ENCODE peak calls at places on chromosomes 1 and 21, in five cellular contexts. K is fibroblast of gingiva; X is dermis blood vessel endothelial cell; G is MCF 10A; O is stimulated activated CD4-positive, alpha-beta T cell treated with anti-CD3 and anti-CD28 coated beads, Interleukin-2, amount 100 ng/mL, for 48 hours. D is an unnamed sample.

GRCh38 chr1:224769987-224770693 is 154.0 kb downstream of the CNIH3 start:
- DNase-seq in X (no peak), K (peak), G (peak), O (no peak), D (no peak)

GRCh38 chr1:192877283-192877886 is 68.5 kb downstream of the RGS2 start:
- DNase-seq in X (no peak), G (peak), K (peak), O (no peak), D (no peak)

GRCh38 chr1:38628241-38628640 is 231.3 kb downstream of the RRAGC start:
- DNase-seq in K (no peak), O (no peak), X (no peak), G (no peak), D (no peak)

GRCh38 chr1:241507189-241507820 is 12.2 kb downstream of the FH start:
- DNase-seq in K (peak), X (peak), O (no peak), G (no peak), D (no peak)

GRCh38 chr21:36773111-36773510 is 74.2 kb downstream of the SIM2 start:
- DNase-seq in K (peak), G (peak), O (no peak), X (peak), D (no peak)

GRCh38 chr1:93716974-93717373 is 35.3 kb upstream of the BCAR3 start:
- DNase-seq in O (no peak), G (peak), K (no peak), X (peak), D (no peak)

GRCh38 chr1:169495050-169495740 is 9.5 kb upstream of the SLC19A2 start:
- DNase-seq in X (no peak), G (peak), O (no peak), K (no peak), D (no peak)

GRCh38 chr1:201740609-201741231 is 88.2 kb upstream of the IPO9 start:
- DNase-seq in X (no peak), G (peak), O (no peak), K (no peak), D (no peak)

GRCh38 chr1:215958836-215959235 is 391.7 kb downstream of the KCTD3 start:
- DNase-seq in K (no peak), G (no peak), X (no peak), O (no peak), D (no peak)

GRCh38 chr1:86778510-86779218 is 74.3 kb downstream of the SH3GLB1 start:
- DNase-seq in X (peak), K (no peak), G (peak), O (no peak), D (no peak)

GRCh38 chr1:30378991-30379581 is 344.3 kb downstream of the MATN1 start:
- DNase-seq in X (no peak), G (no peak), O (no peak), K (peak), D (no peak)

GRCh38 chr1:178802873-178803272 is 68.0 kb downstream of the ANGPTL1 start:
- DNase-seq in K (no peak), X (no peak), G (no peak), O (no peak), D (no peak)

GRCh38 chr1:150789396-150789795 is 18.7 kb downstream of the CTSK start:
- DNase-seq in X (no peak), O (no peak), K (no peak), G (no peak), D (no peak)

GRCh38 chr1:82646336-82646735 is 845.6 kb downstream of the ADGRL2 start:
- DNase-seq in O (no peak), K (no peak), X (no peak), G (no peak), D (no peak)

GRCh38 chr1:27519341-27520258 is 29.6 kb upstream of the WASF2 start:
- DNase-seq in X (no peak), O (no peak), K (no peak), G (no peak), D (no peak)

GRCh38 chr1:9253706-9254105 is 19.1 kb downstream of the H6PD start:
- DNase-seq in O (no peak), X (no peak), K (no peak), G (no peak), D (no peak)

GRCh38 chr1:244915736-244916135 is 51.4 kb upstream of the HNRNPU start:
- DNase-seq in G (no peak), X (no peak), K (no peak), O (no peak), D (no peak)

GRCh38 chr1:204427302-204427701 is 15.7 kb upstream of the PPP1R15B start:
- DNase-seq in K (no peak), X (no peak), G (no peak), O (no peak), D (no peak)

GRCh38 chr1:33161061-33161681 is 20.7 kb downstream of the TRIM62 start:
- DNase-seq in G (no peak), X (peak), O (no peak), K (no peak), D (no peak)

GRCh38 chr1:241352401-241352800 is 4.6 kb downstream of the RGS7 start:
- DNase-seq in O (no peak), X (no peak), G (peak), K (no peak), D (no peak)

GRCh38 chr1:6094801-6095505 is 49.3 kb downstream of the KCNAB2 start:
- DNase-seq in G (no peak), K (no peak), O (no peak), X (no peak), D (no peak)

GRCh38 chr1:186605762-186606350 is 74.4 kb downstream of the PTGS2 start:
- DNase-seq in X (peak), O (peak), G (peak), K (peak), D (peak)

GRCh38 chr1:186231861-186232436 is 143.1 kb downstream of the TPR start:
- DNase-seq in K (no peak), X (no peak), G (no peak), O (no peak), D (no peak)

D was measured in progenitor cell of endocrine pancreas.